ENCODE peak calls at places on chromosome 21, in six cellular contexts. R is NB4, U is fibroblast of villous mesenchyme, X is nephron progenitor cell, L is cardiac muscle cell, P is neural progenitor cell. Q is an unnamed sample.

GRCh38 chr21:16193758-16194606 is 464.2 kb downstream of the USP25 start:
- DNase-seq in L (peak; percentile 71), R (peak; percentile 80), X (peak; percentile 55), P (peak; percentile 81), U (peak; percentile 80), Q (no peak)

GRCh38 chr21:17476006-17476405 is 36.8 kb upstream of the CXADR start:
- DNase-seq in L (no peak), R (no peak), X (no peak), P (no peak), U (no peak), Q (no peak)

GRCh38 chr21:32007461-32007860 is 134.6 kb downstream of the HUNK start:
- DNase-seq in R (no peak), L (no peak), X (no peak), P (no peak), U (no peak), Q (no peak)

GRCh38 chr21:31552826-31553225 is 106.7 kb upstream of the SOD1 start:
- DNase-seq in P (no peak), L (no peak), R (no peak), U (no peak), X (no peak), Q (no peak)

GRCh38 chr21:17708541-17709265 is 96.0 kb upstream of the BTG3 start:
- DNase-seq in U (no peak), L (no peak), R (no peak), P (no peak), X (no peak), Q (no peak)

GRCh38 chr21:44801468-44802395 is at the start of gene UBE2G2:
- DNase-seq in P (peak; percentile 88), X (peak; percentile 90), L (peak; percentile 88), U (peak; percentile 74), R (peak; percentile 87), Q (peak; percentile 97)

GRCh38 chr21:29256125-29256895 is 42.4 kb upstream of the BACH1 start:
- DNase-seq in X (no peak), R (no peak), L (no peak), P (no peak), U (no peak), Q (no peak)

GRCh38 chr21:44539991-44540666 is at the start of gene KRTAP10-1:
- DNase-seq in P (no peak), U (no peak), R (no peak), L (no peak), X (no peak), Q (no peak)

GRCh38 chr21:41695513-41695912 is 71.3 kb downstream of the RIPK4 start:
- DNase-seq in U (no peak), L (no peak), P (no peak), X (no peak), R (no peak), Q (no peak)

GRCh38 chr21:15059397-15059796 is 5.4 kb downstream of the NRIP1 start:
- DNase-seq in L (no peak), P (no peak), X (no peak), R (no peak), U (no peak), Q (no peak)

GRCh38 chr21:15247613-15248012 is 182.8 kb upstream of the NRIP1 start:
- DNase-seq in U (no peak), P (no peak), R (no peak), L (no peak), X (no peak), Q (no peak)

GRCh38 chr21:43917515-43918384 is 52.7 kb downstream of the AGPAT3 start:
- DNase-seq in R (no peak), L (no peak), P (no peak), X (no peak), U (no peak), Q (no peak)

GRCh38 chr21:44612029-44612486 is at the start of gene KRTAP10-8:
- DNase-seq in R (no peak), L (no peak), X (no peak), U (no peak), P (no peak), Q (no peak)

GRCh38 chr21:32463889-32464300 is 51.4 kb downstream of the EVA1C start:
- DNase-seq in R (no peak), X (no peak), L (no peak), U (peak; percentile 99), P (no peak), Q (no peak)

GRCh38 chr21:29187939-29188338 is 57.5 kb downstream of the MAP3K7CL start:
- DNase-seq in L (no peak), P (no peak), U (peak; percentile 90), R (no peak), X (no peak), Q (no peak)

GRCh38 chr21:32279377-32279680 is 480 bp upstream of the MIS18A start:
- DNase-seq in X (no peak), L (peak; percentile 9), R (no peak), P (no peak), U (no peak), Q (no peak)

GRCh38 chr21:41715649-41716321 is 51.1 kb downstream of the RIPK4 start:
- DNase-seq in X (peak; percentile 22), R (no peak), L (peak; percentile 49), P (no peak), U (no peak), Q (no peak)

GRCh38 chr21:44291936-44292811 is 6.5 kb downstream of the AIRE start:
- DNase-seq in L (no peak), X (peak; percentile 49), R (no peak), P (peak; percentile 30), U (no peak), Q (no peak)

GRCh38 chr21:29645666-29646553 is 293.9 kb downstream of the GRIK1 start:
- DNase-seq in U (peak; percentile 6), L (no peak), X (no peak), P (no peak), R (no peak), Q (no peak)

GRCh38 chr21:15687208-15687607 is 42.6 kb upstream of the USP25 start:
- DNase-seq in P (no peak), U (no peak), X (no peak), R (peak; percentile 1), L (no peak), Q (no peak)

DNA sequence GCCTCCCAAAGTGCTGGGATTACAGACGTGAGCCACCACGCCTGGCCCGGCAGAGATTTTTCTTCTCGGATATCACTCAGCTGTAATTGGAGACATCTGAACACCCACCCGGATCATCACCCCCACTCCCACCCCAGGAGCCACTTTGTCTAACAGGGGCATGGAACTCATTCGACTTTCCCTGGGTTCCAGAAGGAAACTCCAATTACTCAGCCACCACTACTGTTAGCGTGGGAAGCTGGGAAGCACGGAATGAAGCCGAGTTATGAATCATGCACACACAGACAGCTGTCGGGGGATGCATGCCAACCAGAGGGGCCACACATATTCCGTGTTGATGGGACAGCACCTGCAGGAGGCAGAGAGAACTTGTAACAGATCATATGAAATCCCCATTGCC is 85.2 kb downstream of the HLCS start:
- DNase-seq in U (no peak), X (no peak), L (no peak), R (no peak), P (no peak), Q (no peak)
- TF ChIP-seq CTCF in U (no peak), X (no peak), L (no peak), R (no peak), P (no peak), Q (no peak)

DNA sequence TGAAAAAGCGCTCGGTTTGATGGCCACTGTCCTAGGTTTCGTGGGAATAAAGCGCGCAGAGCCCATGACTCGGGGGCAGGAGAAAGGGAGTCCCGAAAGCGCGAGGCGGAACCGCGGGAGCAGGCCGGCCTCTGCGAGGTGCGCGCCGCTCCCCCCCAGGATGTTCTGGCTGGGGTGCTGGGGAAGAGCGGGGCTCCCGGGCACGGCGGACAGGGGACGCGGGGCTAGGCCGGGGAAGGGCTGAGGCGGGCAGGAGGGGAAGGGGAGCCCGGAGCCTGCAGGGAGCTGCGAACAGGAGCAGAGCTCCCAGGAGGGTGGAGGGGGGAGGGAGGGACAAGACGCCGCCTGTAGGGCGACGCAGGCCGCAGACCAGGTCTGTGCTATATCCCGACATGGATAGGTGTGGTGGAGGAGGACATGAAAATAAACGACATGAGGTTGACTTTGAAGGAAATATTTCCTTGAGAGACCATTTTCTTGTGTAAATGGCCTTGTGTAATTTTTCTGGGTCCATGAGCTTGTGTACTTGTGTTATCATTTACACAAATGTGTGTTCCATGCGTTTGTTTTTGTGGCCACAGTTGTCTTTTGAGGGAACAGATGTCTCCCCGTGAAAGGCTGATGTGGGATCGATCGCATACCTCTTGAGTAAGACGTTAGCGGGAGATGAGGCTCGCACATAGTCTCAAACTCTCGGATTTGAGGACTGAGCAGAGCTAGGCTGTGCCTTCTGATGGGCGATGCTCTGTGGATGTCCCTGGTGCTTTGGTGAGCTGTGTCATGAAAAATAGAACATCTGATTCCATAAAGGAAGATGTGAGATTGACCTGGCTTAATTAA is 1.3 kb downstream of the PCNT start:
- DNase-seq in X (peak; percentile 63), R (peak; percentile 78), L (peak; percentile 76), P (peak; percentile 83), U (peak; percentile 59), Q (peak; percentile 57)
- TF ChIP-seq CTCF in X (no peak), R (no peak), L (peak; percentile 26), P (peak; percentile 40), U (peak; percentile 31), Q (peak; percentile 40)

GRCh38 chr21:21971384-21971783 is 973.2 kb downstream of the NCAM2 start:
- DNase-seq in X (no peak), U (no peak), R (no peak), L (no peak), P (no peak), Q (no peak)
- TF ChIP-seq CTCF in X (no peak), U (no peak), R (no peak), L (no peak), P (no peak), Q (no peak)

GRCh38 chr21:34201441-34201838 is 128.1 kb downstream of the MRPS6 start:
- DNase-seq in P (no peak), R (peak; percentile 10), X (no peak), L (peak; percentile 6), U (no peak), Q (no peak)

GRCh38 chr21:34201001-34201400 is 127.6 kb downstream of the MRPS6 start:
- DNase-seq in L (no peak), R (peak; percentile 53), P (no peak), U (no peak), X (no peak), Q (no peak)

GRCh38 chr21:34204021-34204420 is 130.6 kb downstream of the MRPS6 start:
- DNase-seq in R (no peak), U (no peak), X (no peak), P (no peak), L (no peak), Q (no peak)

GRCh38 chr21:34204481-34205439 is 131.4 kb downstream of the MRPS6 start:
- DNase-seq in X (peak; percentile 19), R (no peak), L (no peak), P (peak; percentile 59), U (no peak), Q (no peak)

DNA sequence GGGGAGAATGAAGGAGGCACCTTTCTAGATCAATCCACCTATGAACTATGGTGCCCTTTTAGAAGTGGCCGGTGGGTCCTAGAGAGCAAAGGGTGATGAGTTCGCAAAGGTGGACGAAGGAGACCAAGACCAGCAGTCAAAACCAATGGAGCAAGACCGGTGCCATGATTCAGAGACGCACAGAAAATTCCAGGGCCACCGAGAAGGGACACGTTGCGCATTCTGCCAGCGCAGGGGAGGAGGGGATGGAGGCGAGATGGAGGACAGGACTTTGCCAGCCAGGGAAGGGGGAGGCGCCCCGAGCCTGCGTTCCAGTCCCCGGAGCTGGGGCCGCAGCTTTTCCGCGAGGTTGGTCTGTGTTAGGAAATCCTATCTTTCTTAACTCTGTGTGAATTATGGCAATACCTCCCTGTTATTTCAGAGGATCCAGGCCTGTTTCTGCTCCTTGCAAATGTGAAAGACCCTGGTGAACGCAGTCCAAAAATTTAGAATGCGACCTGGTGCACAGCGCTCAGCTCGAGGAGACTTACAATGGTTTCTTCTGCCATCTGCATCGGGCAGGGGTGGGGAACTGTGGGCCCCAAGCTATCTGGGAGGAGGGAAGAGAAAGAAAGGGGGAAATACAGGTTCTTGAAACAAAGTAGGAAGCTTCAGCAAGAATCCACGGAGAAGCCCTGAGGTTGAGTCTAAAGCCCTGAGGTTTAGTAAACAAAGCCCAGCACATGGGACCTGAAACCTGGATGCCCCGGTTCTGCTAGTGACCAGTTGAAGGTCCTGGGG is 129.4 kb downstream of the MRPS6 start:
- DNase-seq in R (peak; percentile 55), X (peak; percentile 68), P (peak; percentile 73), U (peak; percentile 76), L (peak; percentile 66), Q (peak; percentile 36)
- TF ChIP-seq CTCF in R (no peak), X (no peak), P (no peak), U (no peak), L (no peak), Q (no peak)

Q was measured in GM13977.